ENCODE peak calls at places on chromosomes 11 and 22, in five cellular contexts. E is H1, M is H9, A is trophoblast cell, Q is mesenchymal stem cell. O is an unnamed sample. For H3K4me1, the result is how much of the 10 kb centered on the place peaks cover.

GRCh38 chr11:32414925-32415324 is 20.4 kb downstream of the WT1 start:
- DNase-seq in E (no peak), M (no peak), A (no peak), Q (no peak), O (no peak)

GRCh38 chr11:114522818-114523217 is 36.9 kb downstream of the NXPE1 start:
- DNase-seq in E (no peak), M (no peak), A (no peak), Q (no peak), O (no peak)

GRCh38 chr22:40534379-40535188 is 101.9 kb downstream of the MRTFA start:
- DNase-seq in E (no peak), M (peak), A (peak), Q (peak), O (no peak)

GRCh38 chr22:21628386-21629261 is 1.2 kb downstream of the YDJC start:
- DNase-seq in E (no peak), M (no peak), A (no peak), Q (no peak), O (no peak)

GRCh38 chr11:8336356-8337114 is 72.9 kb upstream of the LMO1 start:
- DNase-seq in E (no peak), M (no peak), A (peak), Q (no peak), O (no peak)

GRCh38 chr11:47328449-47329390 is 23.8 kb downstream of the MYBPC3 start:
- DNase-seq in E (no peak), M (no peak), A (no peak), Q (no peak), O (no peak)

GRCh38 chr11:95512682-95513081 is 276.9 kb downstream of the FAM76B start:
- DNase-seq in E (no peak), M (no peak), A (no peak), Q (peak), O (no peak)

GRCh38 chr11:31645747-31646146 is 136.2 kb downstream of the ELP4 start:
- DNase-seq in E (no peak), M (no peak), A (peak), Q (peak), O (no peak)

GRCh38 chr22:21064917-21065864 is 19.4 kb downstream of the LRRC74B start:
- DNase-seq in E (no peak), M (no peak), A (peak), Q (no peak), O (no peak)

GRCh38 chr11:57499413-57499982 is 16.0 kb downstream of the SLC43A1 start:
- DNase-seq in E (peak), M (peak), A (peak), Q (peak), O (peak)

GRCh38 chr11:100759856-100760255 is 72.8 kb downstream of the ARHGAP42 start:
- DNase-seq in E (no peak), M (no peak), A (no peak), Q (no peak), O (no peak)

GRCh38 chr11:100761806-100762205 is 74.7 kb downstream of the ARHGAP42 start:
- DNase-seq in E (no peak), M (no peak), A (no peak), Q (no peak), O (no peak)

GRCh38 chr11:100757636-100758035 is 70.5 kb downstream of the ARHGAP42 start:
- DNase-seq in E (no peak), M (no peak), A (no peak), Q (no peak), O (no peak)

GRCh38 chr11:100759106-100759505 is 72.0 kb downstream of the ARHGAP42 start:
- DNase-seq in E (no peak), M (no peak), A (no peak), Q (no peak), O (no peak)

GRCh38 chr11:100760766-100761165 is 73.7 kb downstream of the ARHGAP42 start:
- DNase-seq in E (no peak), M (no peak), A (no peak), Q (no peak), O (no peak)
- H2BK12ac ChIP-seq in E (peak), M (no peak), A (no peak), Q (no peak), O (no peak)

DNA sequence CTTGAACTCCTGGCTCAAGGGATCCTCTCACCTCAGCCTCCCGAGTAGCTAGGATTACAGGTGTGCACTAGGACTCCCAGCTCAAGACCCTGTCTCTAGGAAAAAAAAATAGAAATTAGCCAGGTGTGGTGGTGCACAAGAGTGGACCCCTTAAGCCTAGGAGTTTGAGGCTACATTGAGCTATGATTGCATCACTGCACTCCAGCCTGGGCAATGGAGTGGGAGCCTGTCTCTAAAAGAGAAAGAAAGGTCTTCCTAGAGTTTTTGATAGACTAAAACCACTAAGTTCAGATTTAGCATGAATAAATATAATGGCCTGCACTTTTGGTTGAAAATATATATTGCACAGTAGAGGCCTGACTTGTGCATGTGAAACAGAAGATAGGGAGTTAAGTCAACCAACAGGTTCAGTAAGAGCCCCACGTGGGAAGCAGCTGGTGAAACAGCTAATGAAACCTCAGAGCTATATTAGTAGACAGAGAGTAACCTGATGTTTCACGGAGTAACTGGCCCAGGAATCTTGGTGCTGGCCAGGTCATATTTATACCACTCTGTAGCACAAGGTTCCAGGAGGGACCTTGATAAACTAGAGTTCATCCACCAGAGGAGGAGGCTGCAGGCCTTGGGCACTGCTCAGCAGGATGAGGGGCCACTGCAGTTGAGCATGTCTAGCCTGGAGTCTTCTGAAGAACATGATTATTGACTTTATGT is 4.6 kb upstream of the MICAL3 start:
- DNase-seq in E (no peak), M (no peak), A (peak), Q (no peak), O (no peak)
- H3K4me1 ChIP-seq in E (under half), M (under half), A (under half), Q (under half), O (under half)

GRCh38 chr22:33095661-33096060 is 37.5 kb upstream of the SYN3 start:
- DNase-seq in E (no peak), M (no peak), A (no peak), Q (no peak), O (no peak)

GRCh38 chr22:33099593-33099992 is 41.4 kb upstream of the SYN3 start:
- DNase-seq in E (no peak), M (no peak), A (no peak), Q (no peak), O (no peak)

GRCh38 chr22:33104192-33104591 is 46.0 kb upstream of the SYN3 start:
- DNase-seq in E (no peak), M (no peak), A (peak), Q (no peak), O (no peak)

GRCh38 chr22:33105501-33105911 is 47.3 kb upstream of the SYN3 start:
- DNase-seq in E (no peak), M (no peak), A (peak), Q (peak), O (no peak)

DNA sequence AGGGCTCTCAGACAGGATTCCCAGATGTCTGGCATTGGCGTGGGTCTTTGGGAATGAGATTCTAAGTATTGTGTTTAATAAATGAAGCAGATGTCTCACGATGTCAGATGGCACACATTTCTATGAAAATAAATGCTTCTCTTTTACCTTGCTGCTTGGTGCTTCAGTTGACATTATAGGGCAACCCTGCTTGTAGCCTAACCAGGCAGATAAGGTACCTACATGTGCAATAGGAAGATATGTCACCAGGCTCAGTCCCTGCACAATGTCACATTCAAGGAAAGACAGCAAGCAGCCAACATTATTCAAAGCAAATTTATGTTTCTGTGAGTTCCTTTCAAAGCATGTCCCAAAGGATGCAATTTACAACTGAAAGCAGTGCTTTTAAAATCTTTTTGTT is 43.4 kb upstream of the SYN3 start:
- DNase-seq in E (no peak), M (no peak), A (no peak), Q (no peak), O (no peak)
- H2BK12ac ChIP-seq in E (no peak), M (no peak), A (no peak), Q (no peak), O (no peak)

GRCh38 chr22:25953276-25953675 is 211.3 kb downstream of the MYO18B start:
- DNase-seq in E (no peak), M (no peak), A (peak), Q (no peak), O (no peak)

GRCh38 chr22:25953919-25954318 is 211.9 kb downstream of the MYO18B start:
- DNase-seq in E (no peak), M (no peak), A (no peak), Q (no peak), O (no peak)

GRCh38 chr22:25955323-25955722 is 213.3 kb downstream of the MYO18B start:
- DNase-seq in E (no peak), M (no peak), A (no peak), Q (no peak), O (no peak)

GRCh38 chr22:25950101-25950500 is 208.1 kb downstream of the MYO18B start:
- DNase-seq in E (no peak), M (no peak), A (no peak), Q (no peak), O (no peak)
- H3K4me1 ChIP-seq in E (under half), M (under half), A (under half), Q (under half), O (under half)

GRCh38 chr11:118618991-118619375 is 11.6 kb downstream of the PHLDB1 start:
- DNase-seq in E (no peak), M (no peak), A (no peak), Q (peak), O (no peak)
- H2BK12ac ChIP-seq in E (peak), M (no peak), A (peak), Q (peak), O (peak)

GRCh38 chr22:50695421-50696250 is 23.0 kb downstream of the SHANK3 start:
- DNase-seq in E (no peak), M (no peak), A (no peak), Q (no peak), O (no peak)

GRCh38 chr22:50696251-50696798 is 23.7 kb downstream of the SHANK3 start:
- DNase-seq in E (no peak), M (no peak), A (peak), Q (no peak), O (no peak)

GRCh38 chr22:50694099-50694498 is 21.5 kb downstream of the SHANK3 start:
- DNase-seq in E (no peak), M (no peak), A (no peak), Q (peak), O (no peak)

GRCh38 chr22:50693462-50693861 is 20.8 kb downstream of the SHANK3 start:
- DNase-seq in E (no peak), M (no peak), A (no peak), Q (no peak), O (no peak)

GRCh38 chr22:50694766-50695420 is 22.3 kb downstream of the SHANK3 start:
- DNase-seq in E (no peak), M (no peak), A (no peak), Q (no peak), O (no peak)
- H3K4me1 ChIP-seq in E (under half), M (under half), A (under half), Q (under half), O (under half)

GRCh38 chr11:70805243-70805642 is 406.9 kb downstream of the CTTN start:
- DNase-seq in E (no peak), M (no peak), A (no peak), Q (no peak), O (no peak)
- H2BK12ac ChIP-seq in E (no peak), M (no peak), A (no peak), Q (no peak), O (no peak)

GRCh38 chr22:35918466-35918865 is 110.2 kb downstream of the RBFOX2 start:
- DNase-seq in E (no peak), M (no peak), A (no peak), Q (no peak), O (no peak)
- H3K4me1 ChIP-seq in E (under half), M (under half), A (under half), Q (under half), O (under half)

GRCh38 chr11:128172046-128172878 is 415.1 kb downstream of the ETS1 start:
- DNase-seq in E (peak), M (peak), A (peak), Q (peak), O (peak)
- H2BK12ac ChIP-seq in E (no peak), M (no peak), A (peak), Q (no peak), O (no peak)

GRCh38 chr11:62860835-62861563 is 19.7 kb upstream of the SLC3A2 start:
- DNase-seq in E (no peak), M (no peak), A (no peak), Q (no peak), O (no peak)
- H3K4me1 ChIP-seq in E (under half), M (under half), A (under half), Q (under half), O (under half)

O was measured in neuronal stem cell.